ENCODE peak calls at places on chromosomes 1 and 21, in eight cellular contexts. B, D, V, M, G, K, L and A are unnamed samples.

GRCh38 chr1:93518516-93518915 is 70.6 kb downstream of the FNBP1L start:
- DNase-seq in B (no peak), D (no peak), V (no peak), M (no peak), G (no peak), K (no peak), L (peak; percentile 6), A (no peak)

GRCh38 chr1:14929547-14930223 is 223.9 kb upstream of the TMEM51 start:
- DNase-seq in B (no peak), D (no peak), V (no peak), M (no peak), G (no peak), K (no peak), L (peak; percentile 53), A (no peak)

GRCh38 chr1:111690306-111690617 is 48.9 kb downstream of the INKA2 start:
- DNase-seq in B (peak; percentile 12), D (peak; percentile 77), V (no peak), M (no peak), G (no peak), K (peak; percentile 87), L (peak; percentile 95), A (peak; percentile 24)

GRCh38 chr1:218467101-218467728 is 122.1 kb downstream of the TGFB2 start:
- DNase-seq in B (no peak), D (no peak), V (no peak), M (no peak), G (no peak), K (no peak), L (peak; percentile 90), A (no peak)

GRCh38 chr1:53545663-53546408 is 86.6 kb downstream of the DMRTB1 start:
- DNase-seq in B (no peak), D (no peak), V (no peak), M (no peak), G (no peak), K (no peak), L (no peak), A (no peak)

GRCh38 chr21:39022901-39023693 is 160.2 kb downstream of the PSMG1 start:
- DNase-seq in B (no peak), D (no peak), V (no peak), M (peak; percentile 68), G (no peak), K (peak; percentile 49), L (peak; percentile 65), A (peak; percentile 75)

GRCh38 chr1:212858461-212859265 is 588 bp downstream of the FLVCR1 start:
- DNase-seq in B (peak; percentile 32), D (peak; percentile 11), V (peak; percentile 35), M (no peak), G (peak; percentile 78), K (no peak), L (peak; percentile 47), A (no peak)

GRCh38 chr1:225868631-225869330 is 13.4 kb downstream of the TMEM63A start:
- DNase-seq in B (no peak), D (no peak), V (no peak), M (no peak), G (no peak), K (no peak), L (no peak), A (no peak)

GRCh38 chr1:228371741-228372182 is 34.9 kb downstream of the TRIM11 start:
- DNase-seq in B (no peak), D (no peak), V (no peak), M (no peak), G (no peak), K (no peak), L (no peak), A (no peak)

GRCh38 chr1:26827663-26828062 is 1.2 kb downstream of the ZDHHC18 start:
- DNase-seq in B (no peak), D (no peak), V (no peak), M (no peak), G (peak; percentile 39), K (no peak), L (no peak), A (peak; percentile 38)

GRCh38 chr1:179818260-179818659 is 59.3 kb downstream of the TOR1AIP2 start:
- DNase-seq in B (no peak), D (no peak), V (no peak), M (no peak), G (no peak), K (no peak), L (no peak), A (no peak)

GRCh38 chr21:39650306-39650705 is 37.6 kb downstream of the B3GALT5 start:
- DNase-seq in B (no peak), D (no peak), V (no peak), M (no peak), G (no peak), K (no peak), L (no peak), A (no peak)

GRCh38 chr1:228781161-228781771 is 46.0 kb downstream of the RHOU start:
- DNase-seq in B (peak; percentile 24), D (no peak), V (no peak), M (no peak), G (no peak), K (peak; percentile 38), L (peak; percentile 41), A (no peak)

GRCh38 chr1:77300566-77300965 is 18.7 kb downstream of the AK5 start:
- DNase-seq in B (no peak), D (no peak), V (no peak), M (no peak), G (no peak), K (no peak), L (no peak), A (no peak)

GRCh38 chr1:15261155-15262002 is 14.4 kb downstream of the FHAD1 start:
- DNase-seq in B (no peak), D (no peak), V (no peak), M (no peak), G (no peak), K (no peak), L (peak; percentile 18), A (no peak)

GRCh38 chr1:28986296-28986910 is 72.0 kb downstream of the EPB41 start:
- DNase-seq in B (no peak), D (no peak), V (no peak), M (no peak), G (no peak), K (no peak), L (peak; percentile 45), A (no peak)

GRCh38 chr1:169586067-169586394 is 250 bp downstream of the F5 start:
- DNase-seq in B (no peak), D (no peak), V (no peak), M (no peak), G (no peak), K (no peak), L (no peak), A (no peak)

GRCh38 chr1:46601257-46602007 is 2.6 kb downstream of the MKNK1 start:
- DNase-seq in B (no peak), D (no peak), V (no peak), M (no peak), G (no peak), K (no peak), L (no peak), A (no peak)

GRCh38 chr1:187630653-187631380 is 802.1 kb downstream of the PLA2G4A start:
- DNase-seq in B (no peak), D (no peak), V (no peak), M (no peak), G (no peak), K (no peak), L (no peak), A (no peak)

GRCh38 chr21:44996501-44996921 is 56.7 kb downstream of the SLX9 start:
- DNase-seq in B (no peak), D (no peak), V (no peak), M (no peak), G (peak; percentile 67), K (no peak), L (no peak), A (no peak)

GRCh38 chr1:41493117-41493536 is 8.6 kb upstream of the EDN2 start:
- DNase-seq in B (peak; percentile 72), D (peak; percentile 66), V (no peak), M (no peak), G (no peak), K (peak; percentile 63), L (peak; percentile 95), A (no peak)

GRCh38 chr1:93681095-93681548 is 515 bp downstream of the BCAR3 start:
- DNase-seq in B (no peak), D (no peak), V (peak; percentile 56), M (no peak), G (no peak), K (no peak), L (peak; percentile 54), A (peak; percentile 57)

GRCh38 chr1:23727362-23727811 is 15.9 kb upstream of the ELOA start:
- DNase-seq in B (no peak), D (no peak), V (no peak), M (peak; percentile 86), G (no peak), K (peak; percentile 62), L (peak; percentile 96), A (no peak)

GRCh38 chr1:202807926-202808757 is at the start of gene KDM5B:
- DNase-seq in B (peak; percentile 49), D (peak; percentile 47), V (peak; percentile 27), M (peak; percentile 77), G (peak; percentile 89), K (peak; percentile 56), L (peak; percentile 76), A (peak; percentile 79)